ENCODE peak calls at places on chromosomes 6 and 20, in ten cellular contexts. One of them, this sample, is unnamed.
A peak's percentile ranks its signal among the peaks of the same experiment; 100 is the strongest.

GRCh38 chr6:112939543-112939942 is 592.4 kb downstream of the RFPL4B start:
- DNase-seq in kidney epithelial cell: no peak
- DNase-seq in OCI-LY7: no peak
- DNase-seq in AG04449: no peak
- DNase-seq in sigmoid colon: no peak
- DNase-seq in lower leg skin: no peak
- DNase-seq in CD8-positive, alpha-beta T cell: no peak
- DNase-seq in PC-3: peak; percentile 6
- DNase-seq in coronary artery: no peak
- DNase-seq in fibroblast of the aortic adventitia: peak; percentile 17
- DNase-seq in this sample: no peak

GRCh38 chr6:56840467-56841371 is 114.2 kb upstream of the BEND6 start:
- DNase-seq in kidney epithelial cell: no peak
- DNase-seq in OCI-LY7: no peak
- DNase-seq in AG04449: no peak
- DNase-seq in sigmoid colon: no peak
- DNase-seq in lower leg skin: no peak
- DNase-seq in CD8-positive, alpha-beta T cell: no peak
- DNase-seq in PC-3: peak; percentile 78
- DNase-seq in coronary artery: no peak
- DNase-seq in fibroblast of the aortic adventitia: peak; percentile 73
- DNase-seq in this sample: peak; percentile 59

GRCh38 chr20:19056909-19057308 is 155.5 kb upstream of the SLC24A3 start:
- DNase-seq in kidney epithelial cell: no peak
- DNase-seq in OCI-LY7: peak; percentile 7
- DNase-seq in AG04449: no peak
- DNase-seq in sigmoid colon: no peak
- DNase-seq in lower leg skin: no peak
- DNase-seq in CD8-positive, alpha-beta T cell: no peak
- DNase-seq in PC-3: no peak
- DNase-seq in coronary artery: no peak
- DNase-seq in fibroblast of the aortic adventitia: no peak
- DNase-seq in this sample: no peak

GRCh38 chr6:75504902-75505233 is 11.3 kb upstream of the FILIP1 start:
- DNase-seq in kidney epithelial cell: no peak
- DNase-seq in OCI-LY7: no peak
- DNase-seq in AG04449: no peak
- DNase-seq in sigmoid colon: no peak
- DNase-seq in lower leg skin: no peak
- DNase-seq in CD8-positive, alpha-beta T cell: no peak
- DNase-seq in PC-3: no peak
- DNase-seq in coronary artery: no peak
- DNase-seq in fibroblast of the aortic adventitia: peak; percentile 58
- DNase-seq in this sample: peak; percentile 19

GRCh38 chr6:168276576-168277273 is 42.9 kb downstream of the DACT2 start:
- DNase-seq in kidney epithelial cell: no peak
- DNase-seq in OCI-LY7: no peak
- DNase-seq in AG04449: no peak
- DNase-seq in sigmoid colon: no peak
- DNase-seq in lower leg skin: no peak
- DNase-seq in CD8-positive, alpha-beta T cell: no peak
- DNase-seq in PC-3: no peak
- DNase-seq in coronary artery: no peak
- DNase-seq in fibroblast of the aortic adventitia: no peak
- DNase-seq in this sample: no peak

GRCh38 chr6:167860546-167861226 is 34.0 kb downstream of the AFDN start:
- DNase-seq in kidney epithelial cell: no peak
- DNase-seq in OCI-LY7: peak; percentile 7
- DNase-seq in AG04449: no peak
- DNase-seq in sigmoid colon: no peak
- DNase-seq in lower leg skin: no peak
- DNase-seq in CD8-positive, alpha-beta T cell: no peak
- DNase-seq in PC-3: no peak
- DNase-seq in coronary artery: no peak
- DNase-seq in fibroblast of the aortic adventitia: no peak
- DNase-seq in this sample: no peak

GRCh38 chr6:138682722-138683521 is 90.6 kb upstream of the CCDC28A start:
- DNase-seq in kidney epithelial cell: no peak
- DNase-seq in OCI-LY7: no peak
- DNase-seq in AG04449: no peak
- DNase-seq in sigmoid colon: no peak
- DNase-seq in lower leg skin: peak; percentile 58
- DNase-seq in CD8-positive, alpha-beta T cell: no peak
- DNase-seq in PC-3: peak; percentile 65
- DNase-seq in coronary artery: no peak
- DNase-seq in fibroblast of the aortic adventitia: no peak
- DNase-seq in this sample: peak; percentile 61

GRCh38 chr20:16337707-16338106 is 235.5 kb downstream of the KIF16B start:
- DNase-seq in kidney epithelial cell: no peak
- DNase-seq in OCI-LY7: no peak
- DNase-seq in AG04449: no peak
- DNase-seq in sigmoid colon: no peak
- DNase-seq in lower leg skin: no peak
- DNase-seq in CD8-positive, alpha-beta T cell: no peak
- DNase-seq in PC-3: no peak
- DNase-seq in coronary artery: no peak
- DNase-seq in fibroblast of the aortic adventitia: no peak
- DNase-seq in this sample: no peak

GRCh38 chr6:127886603-127887002 is 14.3 kb downstream of the THEMIS start:
- DNase-seq in kidney epithelial cell: no peak
- DNase-seq in OCI-LY7: no peak
- DNase-seq in AG04449: no peak
- DNase-seq in sigmoid colon: no peak
- DNase-seq in lower leg skin: no peak
- DNase-seq in CD8-positive, alpha-beta T cell: no peak
- DNase-seq in PC-3: no peak
- DNase-seq in coronary artery: no peak
- DNase-seq in fibroblast of the aortic adventitia: no peak
- DNase-seq in this sample: no peak

GRCh38 chr6:34592208-34592952 is 36.3 kb upstream of the SPDEF start:
- DNase-seq in kidney epithelial cell: no peak
- DNase-seq in OCI-LY7: no peak
- DNase-seq in AG04449: no peak
- DNase-seq in sigmoid colon: peak; percentile 15
- DNase-seq in lower leg skin: no peak
- DNase-seq in CD8-positive, alpha-beta T cell: no peak
- DNase-seq in PC-3: no peak
- DNase-seq in coronary artery: no peak
- DNase-seq in fibroblast of the aortic adventitia: no peak
- DNase-seq in this sample: no peak

GRCh38 chr6:89479902-89480301 is 47.0 kb downstream of the ANKRD6 start:
- DNase-seq in kidney epithelial cell: no peak
- DNase-seq in OCI-LY7: no peak
- DNase-seq in AG04449: no peak
- DNase-seq in sigmoid colon: no peak
- DNase-seq in lower leg skin: no peak
- DNase-seq in CD8-positive, alpha-beta T cell: no peak
- DNase-seq in PC-3: no peak
- DNase-seq in coronary artery: no peak
- DNase-seq in fibroblast of the aortic adventitia: no peak
- DNase-seq in this sample: no peak

GRCh38 chr6:133630651-133631050 is 258.3 kb upstream of the TCF21 start:
- DNase-seq in kidney epithelial cell: no peak
- DNase-seq in OCI-LY7: no peak
- DNase-seq in AG04449: no peak
- DNase-seq in sigmoid colon: no peak
- DNase-seq in lower leg skin: no peak
- DNase-seq in CD8-positive, alpha-beta T cell: no peak
- DNase-seq in PC-3: no peak
- DNase-seq in coronary artery: no peak
- DNase-seq in fibroblast of the aortic adventitia: no peak
- DNase-seq in this sample: no peak

GRCh38 chr20:57559286-57559627 is 1.7 kb upstream of the PCK1 start:
- DNase-seq in kidney epithelial cell: no peak
- DNase-seq in OCI-LY7: no peak
- DNase-seq in AG04449: no peak
- DNase-seq in sigmoid colon: no peak
- DNase-seq in lower leg skin: no peak
- DNase-seq in CD8-positive, alpha-beta T cell: no peak
- DNase-seq in PC-3: no peak
- DNase-seq in coronary artery: no peak
- DNase-seq in fibroblast of the aortic adventitia: no peak
- DNase-seq in this sample: no peak

DNA sequence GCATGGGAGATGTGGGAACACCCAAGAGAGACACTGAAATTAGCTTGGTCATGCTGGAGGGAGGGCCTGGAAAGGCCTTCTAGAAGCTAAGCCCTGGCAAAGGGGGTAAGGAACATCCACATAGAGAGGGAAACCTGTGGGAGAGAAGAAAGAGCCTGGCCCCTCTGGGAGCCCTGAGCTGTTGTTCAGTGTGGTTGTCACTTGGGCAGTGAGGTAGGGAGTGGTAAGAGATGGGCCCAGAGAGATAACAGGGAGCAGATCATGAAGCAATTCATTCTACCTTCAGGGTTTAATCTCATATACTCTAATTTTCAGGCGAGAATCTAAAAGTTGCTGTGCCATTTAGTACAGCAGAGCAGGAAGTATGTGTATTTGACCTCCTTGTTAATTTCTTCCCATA is 30.6 kb downstream of the CLIC5 start:
- DNase-seq in kidney epithelial cell: no peak
- DNase-seq in OCI-LY7: no peak
- DNase-seq in AG04449: no peak
- DNase-seq in sigmoid colon: no peak
- DNase-seq in lower leg skin: no peak
- DNase-seq in CD8-positive, alpha-beta T cell: no peak
- DNase-seq in PC-3: no peak
- DNase-seq in coronary artery: no peak
- DNase-seq in fibroblast of the aortic adventitia: no peak
- DNase-seq in this sample: no peak
- TF ChIP-seq CTCF in kidney epithelial cell: no peak
- TF ChIP-seq CTCF in OCI-LY7: no peak
- TF ChIP-seq CTCF in AG04449: no peak
- TF ChIP-seq CTCF in sigmoid colon: no peak
- TF ChIP-seq CTCF in lower leg skin: no peak
- TF ChIP-seq CTCF in CD8-positive, alpha-beta T cell: no peak
- TF ChIP-seq CTCF in PC-3: no peak
- TF ChIP-seq CTCF in coronary artery: no peak
- TF ChIP-seq CTCF in fibroblast of the aortic adventitia: no peak
- TF ChIP-seq CTCF in this sample: no peak

DNA sequence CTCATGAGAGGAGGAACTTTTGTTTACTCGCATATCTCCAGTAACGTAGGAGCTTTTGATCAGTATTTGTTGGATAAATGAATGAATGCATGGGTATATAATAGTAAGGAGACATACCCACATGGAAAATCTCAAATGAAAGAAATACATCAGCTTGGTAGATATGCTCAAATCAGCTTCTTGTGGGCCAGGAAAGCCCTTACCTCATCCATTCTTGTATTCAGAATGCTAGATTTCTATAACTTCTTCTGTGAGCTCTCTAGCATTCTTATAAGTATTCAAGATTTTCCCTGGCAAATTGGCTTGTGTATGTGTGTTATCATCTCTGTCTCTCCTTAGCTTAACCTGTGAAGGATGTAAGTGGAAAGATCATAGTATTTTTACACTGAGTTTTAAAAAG is 100.8 kb downstream of the OR2B2 start:
- DNase-seq in kidney epithelial cell: no peak
- DNase-seq in OCI-LY7: peak; percentile 72
- DNase-seq in AG04449: no peak
- DNase-seq in sigmoid colon: no peak
- DNase-seq in lower leg skin: no peak
- DNase-seq in CD8-positive, alpha-beta T cell: no peak
- DNase-seq in PC-3: peak; percentile 33
- DNase-seq in coronary artery: no peak
- DNase-seq in fibroblast of the aortic adventitia: no peak
- DNase-seq in this sample: no peak
- H3K4me3 ChIP-seq in kidney epithelial cell: no peak overlapping the region
- H3K4me3 ChIP-seq in OCI-LY7: peak overlapping the region; percentile 82
- H3K4me3 ChIP-seq in AG04449: no peak overlapping the region
- H3K4me3 ChIP-seq in sigmoid colon: no peak overlapping the region
- H3K4me3 ChIP-seq in lower leg skin: no peak overlapping the region
- H3K4me3 ChIP-seq in CD8-positive, alpha-beta T cell: no peak overlapping the region
- H3K4me3 ChIP-seq in PC-3: peak overlapping the region; percentile 76
- H3K4me3 ChIP-seq in coronary artery: peak overlapping the region; percentile 92
- H3K4me3 ChIP-seq in fibroblast of the aortic adventitia: peak overlapping the region; percentile 84
- H3K4me3 ChIP-seq in this sample: peak overlapping the region; percentile 84

DNA sequence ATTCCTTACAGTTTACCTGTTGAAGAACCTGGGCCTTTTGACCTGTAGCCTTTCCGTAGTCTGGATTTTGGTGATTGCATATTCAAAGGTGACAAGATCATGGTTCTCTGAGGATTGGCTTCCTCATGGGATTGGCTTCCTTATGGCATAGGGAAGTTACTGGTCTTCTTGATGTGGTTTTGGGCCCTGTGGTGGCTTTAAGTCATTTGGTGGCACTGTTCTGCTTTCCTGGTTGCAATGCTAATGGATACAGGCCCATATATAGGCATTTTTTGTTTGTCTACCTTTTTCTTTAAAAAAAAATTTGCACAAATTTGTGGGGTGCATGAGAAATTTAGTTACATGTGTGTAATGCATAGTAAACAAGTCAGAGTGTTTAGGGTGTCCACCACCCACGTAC is 185.7 kb downstream of the CDKAL1 start:
- DNase-seq in kidney epithelial cell: no peak
- DNase-seq in OCI-LY7: no peak
- DNase-seq in AG04449: no peak
- DNase-seq in sigmoid colon: no peak
- DNase-seq in lower leg skin: no peak
- DNase-seq in CD8-positive, alpha-beta T cell: no peak
- DNase-seq in PC-3: no peak
- DNase-seq in coronary artery: no peak
- DNase-seq in fibroblast of the aortic adventitia: no peak
- DNase-seq in this sample: no peak
- TF ChIP-seq CTCF in kidney epithelial cell: no peak
- TF ChIP-seq CTCF in OCI-LY7: no peak
- TF ChIP-seq CTCF in AG04449: no peak
- TF ChIP-seq CTCF in sigmoid colon: no peak
- TF ChIP-seq CTCF in lower leg skin: no peak
- TF ChIP-seq CTCF in CD8-positive, alpha-beta T cell: no peak
- TF ChIP-seq CTCF in PC-3: no peak
- TF ChIP-seq CTCF in coronary artery: no peak
- TF ChIP-seq CTCF in fibroblast of the aortic adventitia: no peak
- TF ChIP-seq CTCF in this sample: no peak

DNA sequence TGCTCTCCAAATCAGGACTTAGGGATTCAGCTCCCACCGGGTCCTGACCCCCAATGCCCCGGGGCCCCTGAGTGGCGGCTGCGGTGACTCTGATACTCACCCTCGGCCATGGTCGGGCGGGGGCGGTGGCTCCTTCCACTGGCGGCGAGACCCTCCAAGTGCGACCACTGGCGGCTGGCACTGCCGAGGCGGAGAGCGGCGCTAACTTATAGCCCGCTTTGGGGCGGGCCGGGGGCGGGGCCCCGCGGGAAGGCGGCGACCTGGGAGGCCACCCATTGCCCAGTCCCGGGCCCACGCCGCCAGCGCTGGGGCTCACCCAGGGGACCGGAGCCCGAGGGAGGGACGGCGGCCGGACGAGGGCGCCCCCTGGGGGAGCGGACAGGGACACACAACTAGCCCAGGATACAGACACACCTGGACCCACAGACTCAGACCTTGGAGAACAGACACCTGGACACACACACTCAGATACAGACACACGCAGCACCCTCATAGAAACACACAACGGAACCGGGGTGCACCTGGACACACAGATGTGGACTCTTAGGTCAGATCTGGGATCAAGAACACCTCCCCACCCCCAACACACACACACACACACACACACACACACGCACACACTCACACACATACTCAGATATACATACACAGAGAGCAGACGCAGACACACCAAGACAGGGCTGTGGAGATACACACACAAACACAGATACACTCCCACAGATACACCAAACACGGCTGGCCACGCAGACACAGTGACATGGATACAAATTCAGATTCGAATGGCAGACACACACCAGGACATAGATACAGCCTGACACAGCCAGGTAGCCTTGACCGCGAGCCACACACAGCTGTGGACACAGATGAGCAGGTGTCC is at the start of gene TGM2:
- DNase-seq in kidney epithelial cell: no peak
- DNase-seq in OCI-LY7: peak; percentile 40
- DNase-seq in AG04449: no peak
- DNase-seq in sigmoid colon: peak; percentile 89
- DNase-seq in lower leg skin: no peak
- DNase-seq in CD8-positive, alpha-beta T cell: peak; percentile 17
- DNase-seq in PC-3: peak; percentile 91
- DNase-seq in coronary artery: peak; percentile 91
- DNase-seq in fibroblast of the aortic adventitia: peak; percentile 65
- DNase-seq in this sample: peak; percentile 90
- H3K4me3 ChIP-seq in kidney epithelial cell: peak within 1 kb of the TSS; percentile 60
- H3K4me3 ChIP-seq in OCI-LY7: no peak within 1 kb of the TSS
- H3K4me3 ChIP-seq in AG04449: peak within 1 kb of the TSS; percentile 49
- H3K4me3 ChIP-seq in sigmoid colon: peak within 1 kb of the TSS; percentile 62
- H3K4me3 ChIP-seq in lower leg skin: no peak within 1 kb of the TSS
- H3K4me3 ChIP-seq in CD8-positive, alpha-beta T cell: no peak within 1 kb of the TSS
- H3K4me3 ChIP-seq in PC-3: peak within 1 kb of the TSS; percentile 79
- H3K4me3 ChIP-seq in coronary artery: peak within 1 kb of the TSS; percentile 82
- H3K4me3 ChIP-seq in fibroblast of the aortic adventitia: peak within 1 kb of the TSS; percentile 71
- H3K4me3 ChIP-seq in this sample: peak within 1 kb of the TSS; percentile 97

This sample was measured in fibroblast of villous mesenchyme.